ENCODE peak calls at places on chromosomes 11 and 22, in ten cellular contexts. S, V, Z, W, D, H, U, M, B and C are unnamed samples.

GRCh38 chr22:42356547-42356946 is 75.7 kb downstream of the NFAM1 start:
- DNase-seq in S (no peak), V (no peak), Z (no peak), W (no peak), D (no peak), H (no peak), U (no peak), M (no peak), B (no peak), C (no peak)

GRCh38 chr11:133038850-133039249 is 493.5 kb downstream of the OPCML start:
- DNase-seq in S (no peak), V (no peak), Z (no peak), W (no peak), D (no peak), H (no peak), U (no peak), M (no peak), B (no peak), C (no peak)

GRCh38 chr22:42172385-42173172 is 42.0 kb upstream of the CYP2D6 start:
- DNase-seq in S (no peak), V (no peak), Z (no peak), W (no peak), D (no peak), H (no peak), U (no peak), M (no peak), B (no peak), C (no peak)

GRCh38 chr22:48494256-48494967 is 1333.3 kb downstream of the BRD1 start:
- DNase-seq in S (no peak), V (no peak), Z (no peak), W (no peak), D (no peak), H (no peak), U (no peak), M (no peak), B (no peak), C (no peak)

GRCh38 chr11:19378814-19379213 is 138.1 kb upstream of the E2F8 start:
- DNase-seq in S (no peak), V (no peak), Z (no peak), W (no peak), D (no peak), H (no peak), U (no peak), M (no peak), B (no peak), C (no peak)

GRCh38 chr11:131430466-131431176 is 60.2 kb downstream of the NTM start:
- DNase-seq in S (no peak), V (no peak), Z (peak), W (no peak), D (no peak), H (no peak), U (no peak), M (no peak), B (no peak), C (no peak)

GRCh38 chr11:27735281-27735680 is 35.0 kb upstream of the BDNF start:
- DNase-seq in S (no peak), V (no peak), Z (no peak), W (no peak), D (no peak), H (no peak), U (no peak), M (no peak), B (no peak), C (no peak)

GRCh38 chr11:101441747-101442146 is 142.1 kb downstream of the TRPC6 start:
- DNase-seq in S (no peak), V (no peak), Z (no peak), W (no peak), D (peak), H (peak), U (no peak), M (no peak), B (no peak), C (no peak)

GRCh38 chr22:22709719-22710445 is 65.5 kb downstream of the GGTLC2 start:
- DNase-seq in S (no peak), V (no peak), Z (peak), W (peak), D (no peak), H (no peak), U (no peak), M (no peak), B (no peak), C (no peak)

GRCh38 chr11:64743591-64744543 is at the start of gene RASGRP2:
- DNase-seq in S (peak), V (peak), Z (peak), W (peak), D (peak), H (peak), U (no peak), M (peak), B (peak), C (peak)

GRCh38 chr11:13664351-13664750 is 4.1 kb upstream of the FAR1 start:
- DNase-seq in S (no peak), V (no peak), Z (no peak), W (no peak), D (no peak), H (no peak), U (no peak), M (no peak), B (no peak), C (no peak)

GRCh38 chr11:34274712-34275398 is 83.0 kb downstream of the ABTB2 start:
- DNase-seq in S (peak), V (no peak), Z (peak), W (no peak), D (peak), H (peak), U (no peak), M (no peak), B (no peak), C (no peak)

GRCh38 chr11:134506046-134506445 is 94.0 kb upstream of the B3GAT1 start:
- DNase-seq in S (no peak), V (no peak), Z (no peak), W (no peak), D (no peak), H (no peak), U (no peak), M (no peak), B (no peak), C (peak)

GRCh38 chr11:75212463-75212862 is 28.1 kb upstream of the TPBGL start:
- DNase-seq in S (no peak), V (no peak), Z (no peak), W (no peak), D (no peak), H (no peak), U (no peak), M (no peak), B (no peak), C (no peak)

GRCh38 chr11:79087238-79087956 is 353.4 kb downstream of the TENM4 start:
- DNase-seq in S (no peak), V (no peak), Z (no peak), W (no peak), D (no peak), H (no peak), U (no peak), M (no peak), B (no peak), C (no peak)

GRCh38 chr11:62238151-62238550 is 3.9 kb upstream of the SCGB1D2 start:
- DNase-seq in S (no peak), V (no peak), Z (no peak), W (no peak), D (no peak), H (no peak), U (no peak), M (no peak), B (no peak), C (no peak)

GRCh38 chr22:42433754-42434153 is 1.6 kb upstream of the NFAM1 start:
- DNase-seq in S (no peak), V (no peak), Z (no peak), W (no peak), D (no peak), H (no peak), U (no peak), M (no peak), B (no peak), C (no peak)

GRCh38 chr22:44671742-44672141 is 30.3 kb upstream of the PRR5 start:
- DNase-seq in S (no peak), V (no peak), Z (no peak), W (no peak), D (peak), H (no peak), U (no peak), M (no peak), B (peak), C (no peak)

GRCh38 chr22:36741204-36741793 is 34.6 kb downstream of the IFT27 start:
- DNase-seq in S (no peak), V (peak), Z (no peak), W (peak), D (no peak), H (no peak), U (no peak), M (no peak), B (no peak), C (no peak)

GRCh38 chr22:19689408-19689807 is 24.9 kb upstream of the SEPTIN5 start:
- DNase-seq in S (no peak), V (no peak), Z (no peak), W (no peak), D (no peak), H (no peak), U (no peak), M (no peak), B (no peak), C (no peak)

GRCh38 chr11:62752177-62752785 is 1.7 kb downstream of the ZBTB3 start:
- DNase-seq in S (no peak), V (no peak), Z (no peak), W (no peak), D (no peak), H (no peak), U (no peak), M (no peak), B (no peak), C (no peak)

GRCh38 chr22:20530368-20531153 is 23.2 kb downstream of the MED15 start:
- DNase-seq in S (no peak), V (no peak), Z (no peak), W (no peak), D (no peak), H (peak), U (no peak), M (no peak), B (no peak), C (no peak)

GRCh38 chr11:78809931-78810481 is 235.3 kb upstream of the NARS2 start:
- DNase-seq in S (no peak), V (no peak), Z (no peak), W (no peak), D (no peak), H (no peak), U (no peak), M (no peak), B (no peak), C (no peak)

GRCh38 chr11:122922893-122923292 is 40.3 kb downstream of the JHY start:
- DNase-seq in S (no peak), V (no peak), Z (no peak), W (no peak), D (no peak), H (no peak), U (no peak), M (no peak), B (no peak), C (no peak)

GRCh38 chr11:120030411-120030810 is 107.5 kb downstream of the TRIM29 start:
- DNase-seq in S (no peak), V (no peak), Z (no peak), W (no peak), D (no peak), H (no peak), U (no peak), M (no peak), B (no peak), C (no peak)

GRCh38 chr11:110679323-110679980 is 32.8 kb downstream of the ARHGAP20 start:
- DNase-seq in S (no peak), V (no peak), Z (no peak), W (no peak), D (no peak), H (no peak), U (no peak), M (no peak), B (no peak), C (no peak)

GRCh38 chr11:112033902-112034301 is 8.7 kb downstream of the DLAT start:
- DNase-seq in S (no peak), V (no peak), Z (no peak), W (no peak), D (no peak), H (no peak), U (no peak), M (no peak), B (no peak), C (no peak)

GRCh38 chr11:6926208-6927029 is at the start of gene ZNF215:
- DNase-seq in S (peak), V (peak), Z (peak), W (peak), D (peak), H (peak), U (no peak), M (peak), B (peak), C (peak)

GRCh38 chr22:41036924-41037323 is 55.5 kb upstream of the EP300 start:
- DNase-seq in S (no peak), V (no peak), Z (no peak), W (no peak), D (no peak), H (no peak), U (no peak), M (no peak), B (no peak), C (no peak)

GRCh38 chr11:94823127-94823732 is 55.1 kb downstream of the AMOTL1 start:
- DNase-seq in S (no peak), V (no peak), Z (no peak), W (no peak), D (no peak), H (no peak), U (no peak), M (no peak), B (no peak), C (no peak)

GRCh38 chr11:74672332-74672955 is 58.8 kb downstream of the CHRDL2 start:
- DNase-seq in S (no peak), V (no peak), Z (no peak), W (no peak), D (no peak), H (no peak), U (no peak), M (no peak), B (no peak), C (no peak)

GRCh38 chr11:62464655-62465054 is 45.8 kb downstream of the SCGB1A1 start:
- DNase-seq in S (no peak), V (no peak), Z (no peak), W (no peak), D (no peak), H (no peak), U (no peak), M (no peak), B (no peak), C (no peak)

GRCh38 chr11:12052676-12053605 is 44.5 kb upstream of the DKK3 start:
- DNase-seq in S (no peak), V (no peak), Z (peak), W (no peak), D (no peak), H (peak), U (no peak), M (peak), B (peak), C (no peak)